ENCODE peak calls at places on chromosome 12, in nine cellular contexts. Y, F, H, V, I, X, D, M and J are unnamed samples. For H3K4me1, the result is how much of the 10 kb centered on the place peaks cover.

GRCh38 chr12:65656904-65657351 is 167.4 kb upstream of the HMGA2 start:
- DNase-seq in D (no peak), H (no peak), I (no peak), V (no peak), F (peak), Y (no peak), M (peak), X (no peak), J (no peak)

GRCh38 chr12:106645074-106645421 is 62.2 kb downstream of the RFX4 start:
- DNase-seq in X (peak), F (no peak), V (peak), Y (peak), D (peak), H (peak), M (no peak), I (peak), J (peak)

GRCh38 chr12:106870116-106870515 is 85.6 kb upstream of the TMEM263 start:
- DNase-seq in H (no peak), F (no peak), M (no peak), X (no peak), I (no peak), Y (no peak), D (no peak), V (no peak), J (no peak)

GRCh38 chr12:111440631-111441030 is 34.9 kb downstream of the SH2B3 start:
- DNase-seq in H (no peak), M (no peak), D (peak), V (no peak), X (peak), I (no peak), F (no peak), Y (no peak), J (no peak)

GRCh38 chr12:97160277-97160676 is 253.2 kb downstream of the NEDD1 start:
- DNase-seq in D (no peak), M (no peak), Y (no peak), X (no peak), F (no peak), V (no peak), H (no peak), I (no peak), J (no peak)

GRCh38 chr12:46110220-46110700 is 119.9 kb upstream of the SCAF11 start:
- DNase-seq in D (peak), X (no peak), H (peak), V (peak), Y (peak), I (no peak), F (no peak), M (no peak), J (no peak)

GRCh38 chr12:86134571-86134970 is 121.6 kb downstream of the MGAT4C start:
- DNase-seq in H (no peak), D (no peak), V (no peak), Y (no peak), I (no peak), F (no peak), X (no peak), M (peak), J (no peak)

GRCh38 chr12:104751594-104751993 is 206.5 kb downstream of the SLC41A2 start:
- DNase-seq in M (no peak), D (no peak), I (no peak), X (no peak), Y (no peak), F (no peak), V (no peak), H (no peak), J (no peak)

GRCh38 chr12:14836336-14837210 is 6.8 kb downstream of the ART4 start:
- DNase-seq in V (no peak), D (no peak), Y (no peak), M (peak), X (no peak), F (peak), I (no peak), H (no peak), J (no peak)

GRCh38 chr12:124174406-124174805 is 120.5 kb upstream of the RFLNA start:
- DNase-seq in X (no peak), M (no peak), V (no peak), H (no peak), I (no peak), Y (no peak), D (peak), F (no peak), J (no peak)

GRCh38 chr12:8081228-8081920 is 700 bp upstream of the NECAP1 start:
- DNase-seq in Y (peak), I (no peak), D (no peak), X (no peak), H (peak), F (peak), M (no peak), V (no peak), J (peak)

GRCh38 chr12:120971299-120972180 is 6.8 kb upstream of the HNF1A start:
- DNase-seq in I (peak), H (peak), X (no peak), M (peak), V (no peak), F (peak), Y (no peak), D (no peak), J (no peak)

GRCh38 chr12:45217846-45218245 is 2.0 kb downstream of the ANO6 start:
- DNase-seq in V (no peak), F (no peak), D (no peak), H (no peak), I (no peak), Y (no peak), M (peak), X (no peak), J (no peak)

GRCh38 chr12:98243190-98243589 is 272.2 kb upstream of the TMPO start:
- DNase-seq in V (no peak), Y (no peak), F (no peak), H (no peak), M (no peak), I (no peak), D (no peak), X (no peak), J (no peak)

GRCh38 chr12:124938606-124939427 is 24.4 kb upstream of the UBC start:
- DNase-seq in H (peak), F (peak), Y (peak), V (peak), M (peak), D (peak), I (peak), X (peak), J (peak)

GRCh38 chr12:55973598-55974307 is at the start of gene RAB5B:
- DNase-seq in F (peak), D (peak), I (peak), V (peak), M (peak), Y (peak), X (peak), H (peak), J (peak)

GRCh38 chr12:55982319-55982936 is 8.6 kb downstream of the RAB5B start:
- DNase-seq in H (no peak), X (no peak), M (no peak), I (no peak), Y (no peak), V (no peak), D (no peak), F (no peak), J (no peak)

GRCh38 chr12:55979069-55979468 is 5.2 kb downstream of the RAB5B start:
- DNase-seq in I (no peak), Y (no peak), V (no peak), F (no peak), D (no peak), M (no peak), H (no peak), X (no peak), J (no peak)

GRCh38 chr12:55974308-55974724 is 438 bp downstream of the RAB5B start:
- DNase-seq in I (peak), M (peak), V (peak), D (peak), X (peak), Y (peak), H (peak), F (peak), J (peak)

GRCh38 chr12:55978393-55978792 is 4.5 kb downstream of the RAB5B start:
- DNase-seq in I (no peak), Y (no peak), M (no peak), V (no peak), H (no peak), D (no peak), F (no peak), X (no peak), J (no peak)
- H3K27ac ChIP-seq in I (no peak), Y (no peak), M (no peak), V (no peak), H (no peak), D (no peak), F (no peak), X (no peak), J (no peak)

GRCh38 chr12:101372431-101372830 is 35.1 kb downstream of the ARL1 start:
- DNase-seq in V (no peak), I (no peak), M (no peak), F (no peak), D (no peak), H (no peak), Y (no peak), X (no peak), J (no peak)
- H3K4me1 ChIP-seq in V (under half), I (under half), M (under half), F (under half), D (under half), H (under half), Y (under half), X (under half), J (under half)

GRCh38 chr12:89960011-89960507 is 251.4 kb upstream of the ATP2B1 start:
- DNase-seq in I (no peak), X (no peak), F (no peak), M (peak), V (no peak), Y (no peak), H (no peak), D (no peak), J (no peak)
- TF ChIP-seq POLR2A in I (no peak), X (no peak), F (no peak), M (no peak), V (no peak), Y (no peak), H (no peak), D (no peak), J (no peak)

GRCh38 chr12:51214895-51215294 is 3.0 kb downstream of the POU6F1 start:
- DNase-seq in I (no peak), F (no peak), X (no peak), D (no peak), Y (no peak), V (no peak), H (no peak), M (no peak), J (no peak)

GRCh38 chr12:51217133-51217967 is 512 bp downstream of the POU6F1 start:
- DNase-seq in M (no peak), Y (peak), X (peak), V (peak), F (peak), D (peak), H (peak), I (peak), J (peak)

GRCh38 chr12:51218607-51219161 is 822 bp upstream of the POU6F1 start:
- DNase-seq in I (peak), F (peak), H (peak), Y (no peak), V (peak), X (no peak), D (no peak), M (no peak), J (peak)

GRCh38 chr12:51217968-51218606 is at the start of gene POU6F1:
- DNase-seq in H (peak), X (peak), I (peak), Y (peak), F (peak), M (peak), D (peak), V (peak), J (peak)

DNA sequence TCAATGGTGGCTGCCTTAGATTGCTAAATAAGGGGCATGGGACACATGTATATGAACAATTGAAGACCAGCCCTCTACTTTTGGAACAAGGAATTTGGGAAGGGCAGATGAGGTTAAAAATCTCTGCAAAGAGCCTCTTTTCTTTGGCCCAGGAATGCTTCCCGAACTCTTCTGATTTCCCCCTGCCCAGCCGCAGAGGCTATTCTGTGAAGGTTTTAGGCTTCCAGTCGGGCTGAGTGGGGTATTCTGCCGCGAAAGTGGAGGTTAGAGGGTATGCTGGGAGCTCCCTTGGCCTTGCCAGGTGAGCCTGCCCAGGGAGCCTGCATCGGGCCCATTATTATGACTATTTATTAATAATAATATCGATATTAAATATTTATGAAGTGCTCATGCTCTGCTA is 1.2 kb downstream of the POU6F1 start:
- DNase-seq in X (no peak), D (no peak), F (no peak), Y (no peak), I (no peak), H (no peak), M (no peak), V (no peak), J (no peak)
- H3K27ac ChIP-seq in X (peak), D (no peak), F (no peak), Y (peak), I (peak), H (peak), M (peak), V (peak), J (peak)